ENCODE peak calls at places on chromosome 18, in nine cellular contexts. D is right cardiac atrium; A is erythroblast; S is BJ; Z is GM04503; T is activated CD8-positive, alpha-beta memory T cell treated with anti-CD3 and anti-CD28 coated beads for 24 hours; H is RKO; U is pulmonary artery endothelial cell; B is AG09309. X is an unnamed sample.

GRCh38 chr18:62812891-62813290 is 97.5 kb downstream of the PHLPP1 start:
- DNase-seq in U (no peak), B (no peak), H (no peak), A (no peak), S (no peak), D (no peak), T (no peak), Z (no peak), X (no peak)

GRCh38 chr18:13260114-13260926 is 41.8 kb downstream of the LDLRAD4 start:
- DNase-seq in D (peak; percentile 50), S (no peak), Z (no peak), B (no peak), T (peak; percentile 42), A (no peak), H (no peak), U (peak; percentile 29), X (no peak)

GRCh38 chr18:7117390-7118355 is at the start of gene LAMA1:
- DNase-seq in D (peak; percentile 55), B (no peak), A (no peak), U (no peak), Z (no peak), T (no peak), S (no peak), H (no peak), X (peak; percentile 77)

GRCh38 chr18:2826581-2826980 is 20.2 kb upstream of the EMILIN2 start:
- DNase-seq in U (no peak), D (peak; percentile 68), A (no peak), B (no peak), H (no peak), T (no peak), S (no peak), Z (no peak), X (no peak)

GRCh38 chr18:470661-471501 is 29.6 kb downstream of the COLEC12 start:
- DNase-seq in S (peak; percentile 51), H (no peak), T (no peak), A (no peak), Z (no peak), D (no peak), U (no peak), B (peak; percentile 67), X (no peak)

GRCh38 chr18:49926076-49926745 is 112.9 kb upstream of the ACAA2 start:
- DNase-seq in H (no peak), Z (no peak), A (no peak), B (no peak), U (no peak), D (no peak), T (no peak), S (no peak), X (no peak)

GRCh38 chr18:54210463-54210862 is 14.0 kb downstream of the MBD2 start:
- DNase-seq in H (no peak), B (no peak), S (no peak), Z (no peak), U (no peak), A (peak; percentile 59), T (no peak), D (no peak), X (no peak)

GRCh38 chr18:58117685-58118403 is 73.8 kb downstream of the NEDD4L start:
- DNase-seq in B (peak; percentile 51), U (peak; percentile 90), S (no peak), T (no peak), H (peak; percentile 56), Z (no peak), D (peak; percentile 56), A (peak; percentile 87), X (peak; percentile 99)

GRCh38 chr18:39223283-39223682 is 1657.7 kb upstream of the CELF4 start:
- DNase-seq in D (no peak), U (no peak), T (no peak), Z (no peak), A (no peak), B (no peak), H (no peak), S (no peak), X (no peak)

GRCh38 chr18:42412896-42413295 is 457.9 kb downstream of the PIK3C3 start:
- DNase-seq in H (no peak), S (no peak), Z (no peak), T (no peak), D (no peak), U (no peak), B (no peak), A (no peak), X (no peak)

GRCh38 chr18:8849696-8850095 is 144.3 kb downstream of the MTCL1 start:
- DNase-seq in U (no peak), T (no peak), S (no peak), Z (no peak), H (no peak), A (no peak), B (no peak), D (no peak), X (no peak)

GRCh38 chr18:58529714-58530354 is 99.1 kb downstream of the ALPK2 start:
- DNase-seq in Z (no peak), S (no peak), H (peak; percentile 52), A (peak; percentile 53), U (peak; percentile 5), D (peak; percentile 82), T (peak; percentile 84), B (peak; percentile 16), X (peak; percentile 69)

GRCh38 chr18:21300616-21301200 is 58.7 kb downstream of the GREB1L start:
- DNase-seq in A (no peak), D (no peak), T (no peak), S (no peak), H (no peak), Z (no peak), B (no peak), U (no peak), X (no peak)

GRCh38 chr18:26436176-26437031 is 111.9 kb downstream of the KCTD1 start:
- DNase-seq in Z (peak; percentile 50), B (peak; percentile 66), S (peak; percentile 43), U (no peak), H (peak; percentile 14), T (no peak), D (no peak), A (no peak), X (no peak)

GRCh38 chr18:58639751-58640427 is 11.0 kb upstream of the ALPK2 start:
- DNase-seq in A (no peak), H (no peak), Z (no peak), D (no peak), T (no peak), B (peak; percentile 76), U (no peak), S (peak; percentile 61), X (no peak)

GRCh38 chr18:63070750-63071502 is 248.6 kb downstream of the BCL2 start:
- DNase-seq in Z (no peak), S (no peak), B (no peak), A (no peak), U (no peak), H (no peak), D (no peak), T (no peak), X (no peak)

GRCh38 chr18:37486848-37487247 is 78.8 kb downstream of the CELF4 start:
- DNase-seq in T (no peak), H (no peak), A (no peak), Z (no peak), S (no peak), U (no peak), D (no peak), B (no peak), X (no peak)

GRCh38 chr18:35122586-35123224 is 81.5 kb downstream of the MAPRE2 start:
- DNase-seq in T (no peak), H (no peak), U (no peak), A (no peak), S (no peak), B (no peak), Z (no peak), D (peak; percentile 49), X (no peak)

GRCh38 chr18:48152549-48152948 is 222.1 kb upstream of the SMAD2 start:
- DNase-seq in A (no peak), B (peak; percentile 17), S (peak; percentile 1), Z (no peak), T (no peak), H (no peak), U (no peak), D (no peak), X (no peak)

GRCh38 chr18:75173125-75173432 is 35.9 kb downstream of the PTGR3 start:
- DNase-seq in T (peak; percentile 41), H (peak; percentile 25), U (no peak), D (no peak), B (no peak), A (no peak), Z (no peak), S (no peak), X (peak; percentile 5)

GRCh38 chr18:34592961-34593382 is 117.1 kb upstream of the DTNA start:
- DNase-seq in Z (peak; percentile 15), B (no peak), S (no peak), T (no peak), H (no peak), D (peak; percentile 84), U (no peak), A (no peak), X (peak; percentile 6)

GRCh38 chr18:61606759-61607158 is 273.5 kb downstream of the CDH20 start:
- DNase-seq in Z (peak; percentile 71), D (peak; percentile 92), B (peak; percentile 68), U (peak; percentile 100), A (peak; percentile 12), H (peak; percentile 99), S (peak; percentile 44), T (no peak), X (peak; percentile 26)

GRCh38 chr18:159037-159652 is 788 bp downstream of the USP14 start:
- DNase-seq in H (peak; percentile 45), S (no peak), D (no peak), Z (no peak), A (peak; percentile 70), T (no peak), U (no peak), B (no peak), X (peak; percentile 42)

GRCh38 chr18:8562914-8563313 is 46.3 kb upstream of the RAB12 start:
- DNase-seq in U (no peak), S (no peak), H (no peak), D (peak; percentile 71), A (peak; percentile 55), T (no peak), Z (no peak), B (no peak), X (no peak)

GRCh38 chr18:70200286-70200685 is 5.2 kb downstream of the RTTN start:
- DNase-seq in S (no peak), H (no peak), D (no peak), U (no peak), B (no peak), Z (no peak), T (no peak), A (no peak), X (no peak)

GRCh38 chr18:59604877-59605276 is 92.3 kb downstream of the CCBE1 start:
- DNase-seq in D (no peak), S (no peak), B (no peak), H (no peak), T (no peak), Z (no peak), U (no peak), A (no peak), X (no peak)

GRCh38 chr18:31065036-31065773 is 22.7 kb upstream of the DSC3 start:
- DNase-seq in T (no peak), D (no peak), B (no peak), U (no peak), S (no peak), A (no peak), H (no peak), Z (no peak), X (no peak)

GRCh38 chr18:79507546-79508480 is 112.1 kb downstream of the NFATC1 start:
- DNase-seq in U (peak; percentile 47), Z (no peak), B (no peak), S (no peak), A (peak; percentile 76), H (no peak), T (no peak), D (peak; percentile 94), X (no peak)

GRCh38 chr18:72895548-72895947 is 27.8 kb upstream of the NETO1 start:
- DNase-seq in U (no peak), T (no peak), B (no peak), D (no peak), A (no peak), S (no peak), H (no peak), Z (no peak), X (no peak)

GRCh38 chr18:39523281-39523680 is 1957.7 kb upstream of the CELF4 start:
- DNase-seq in T (no peak), U (peak; percentile 11), D (no peak), A (peak; percentile 7), Z (no peak), B (no peak), H (peak; percentile 76), S (no peak), X (no peak)

GRCh38 chr18:61892683-61893303 is at the start of gene RNF152:
- DNase-seq in A (no peak), T (peak; percentile 62), D (peak; percentile 73), B (no peak), S (no peak), H (no peak), Z (no peak), U (no peak), X (no peak)

X was measured in SK-MEL-5.